ENCODE peak calls at places on chromosome X, in seven cellular contexts. J is kidney tubule cell; I is stimulated activated CD4-positive, alpha-beta T cell treated with anti-CD3 and anti-CD28 coated beads, Interleukin-4, amount 100 ng/mL, for 4 hours; O is HFFc6; M is AML-193; G is small intestine; N is Right ventricle myocardium superior. T is an unnamed sample.

GRCh38 chrX:34578237-34578636 is 78.8 kb downstream of the TMEM47 start:
- DNase-seq in N (no peak), I (no peak), O (peak), M (no peak), G (peak), J (peak), T (no peak)

GRCh38 chrX:129347291-129347690 is 176.0 kb downstream of the SMARCA1 start:
- DNase-seq in J (no peak), I (no peak), M (no peak), O (no peak), N (no peak), G (no peak), T (no peak)

GRCh38 chrX:113743069-113743468 is 840.8 kb upstream of the HTR2C start:
- DNase-seq in N (no peak), M (no peak), G (no peak), I (no peak), J (no peak), O (no peak), T (no peak)

GRCh38 chrX:39022106-39022505 is 220.8 kb downstream of the MID1IP1 start:
- DNase-seq in J (no peak), M (no peak), I (no peak), N (no peak), O (no peak), G (no peak), T (no peak)

GRCh38 chrX:47247206-47247998 is 14.6 kb downstream of the USP11 start:
- DNase-seq in J (peak), G (no peak), N (no peak), O (no peak), M (no peak), I (no peak), T (no peak)

GRCh38 chrX:71911023-71911730 is 532 bp downstream of the NHSL2 start:
- DNase-seq in N (peak), O (no peak), J (peak), I (peak), M (no peak), G (no peak), T (no peak)

GRCh38 chrX:134173541-134174272 is 63.3 kb upstream of the CCDC160 start:
- DNase-seq in O (no peak), N (no peak), I (no peak), G (no peak), J (no peak), M (no peak), T (no peak)

GRCh38 chrX:153766871-153767673 is 3.0 kb downstream of the PLXNB3 start:
- DNase-seq in G (no peak), O (no peak), I (no peak), M (no peak), N (peak), J (no peak), T (no peak)

GRCh38 chrX:120474085-120474484 is 5.0 kb upstream of the LAMP2 start:
- DNase-seq in I (no peak), N (no peak), M (no peak), O (no peak), G (no peak), J (no peak), T (no peak)

GRCh38 chrX:37926700-37927099 is 79.3 kb upstream of the DYNLT3 start:
- DNase-seq in O (peak), N (no peak), I (no peak), M (peak), J (peak), G (peak), T (no peak)

GRCh38 chrX:21509912-21510311 is 135.7 kb downstream of the CNKSR2 start:
- DNase-seq in G (no peak), O (peak), I (no peak), M (no peak), J (peak), N (no peak), T (no peak)

GRCh38 chrX:149374751-149375150 is 130.4 kb downstream of the IDS start:
- DNase-seq in O (no peak), N (no peak), I (no peak), J (no peak), M (no peak), G (no peak), T (no peak)

GRCh38 chrX:45954026-45954425 is 591.2 kb downstream of the ZNF674 start:
- DNase-seq in I (no peak), N (no peak), O (no peak), M (no peak), J (peak), G (no peak), T (no peak)

GRCh38 chrX:140766024-140766611 is 56.6 kb downstream of the LINC00632 start:
- DNase-seq in G (peak), J (peak), M (no peak), O (peak), I (peak), N (peak), T (peak)

GRCh38 chrX:362351-362750 is 24.4 kb downstream of the PPP2R3B start:
- DNase-seq in O (no peak), M (no peak), J (no peak), N (peak), G (no peak), I (no peak), T (peak)

GRCh38 chrX:110418857-110419249 is 60.2 kb downstream of the RTL9 start:
- DNase-seq in J (no peak), M (no peak), O (peak), N (no peak), I (no peak), G (no peak), T (no peak)

GRCh38 chrX:47623540-47624027 is 3.9 kb upstream of the SYN1 start:
- DNase-seq in I (peak), O (peak), N (peak), J (peak), G (peak), M (peak), T (peak)

GRCh38 chrX:130091976-130092522 is 18.2 kb downstream of the ELF4 start:
- DNase-seq in J (no peak), N (peak), I (peak), O (no peak), G (peak), M (peak), T (peak)

GRCh38 chrX:54482839-54483593 is 13.0 kb downstream of the FGD1 start:
- DNase-seq in M (no peak), I (no peak), G (no peak), O (no peak), J (no peak), N (peak), T (no peak)

GRCh38 chrX:4268676-4269075 is 555.2 kb upstream of the PRKX start:
- DNase-seq in N (no peak), J (no peak), M (no peak), O (no peak), G (no peak), I (no peak), T (no peak)

GRCh38 chrX:39953879-39954278 is 143.9 kb downstream of the BCOR start:
- DNase-seq in G (peak), M (no peak), I (no peak), N (peak), J (peak), O (no peak), T (peak)

GRCh38 chrX:2498781-2499302 is 1.9 kb downstream of the DHRSX start:
- DNase-seq in O (peak), M (no peak), J (peak), G (peak), I (no peak), N (peak), T (no peak)